ENCODE peak calls at places on chromosomes 2 and 18, in five cellular contexts. A is lower leg skin, B is OCI-LY7, S is fibroblast of pulmonary artery, M is heart left ventricle. O is an unnamed sample.

GRCh38 chr2:158600155-158600802 is 143.5 kb downstream of the PKP4 start:
- DNase-seq in A (no peak), B (no peak), S (peak), M (no peak), O (peak)

GRCh38 chr2:41932241-41933034 is 115.4 kb upstream of the PKDCC start:
- DNase-seq in A (peak), B (no peak), S (peak), M (peak), O (no peak)

GRCh38 chr2:150280255-150280654 is 207.2 kb downstream of the RND3 start:
- DNase-seq in A (no peak), B (no peak), S (peak), M (no peak), O (peak)

GRCh38 chr2:165766326-165766927 is 27.6 kb downstream of the GALNT3 start:
- DNase-seq in A (no peak), B (no peak), S (no peak), M (no peak), O (no peak)

GRCh38 chr2:231515603-231516002 is 14.6 kb downstream of the NMUR1 start:
- DNase-seq in A (peak), B (no peak), S (no peak), M (no peak), O (no peak)

GRCh38 chr2:236180831-236181453 is 12.8 kb upstream of the GBX2 start:
- DNase-seq in A (peak), B (peak), S (peak), M (no peak), O (peak)

GRCh38 chr18:56890632-56891031 is 239.5 kb downstream of the WDR7 start:
- DNase-seq in A (no peak), B (no peak), S (peak), M (no peak), O (peak)

GRCh38 chr2:7034313-7034712 is 117.1 kb downstream of the RNF144A start:
- DNase-seq in A (no peak), B (no peak), S (peak), M (no peak), O (no peak)

GRCh38 chr2:48983556-48983955 is 170.8 kb downstream of the FSHR start:
- DNase-seq in A (no peak), B (no peak), S (no peak), M (no peak), O (no peak)

GRCh38 chr2:217231212-217231611 is 371.3 kb upstream of the TNP1 start:
- DNase-seq in A (no peak), B (no peak), S (peak), M (no peak), O (no peak)

GRCh38 chr2:206160124-206160806 is 570 bp downstream of the EEF1B2 start:
- DNase-seq in A (no peak), B (peak), S (no peak), M (no peak), O (no peak)

GRCh38 chr2:173087214-173087581 is 11.6 kb downstream of the MAP3K20 start:
- DNase-seq in A (no peak), B (no peak), S (no peak), M (no peak), O (no peak)

GRCh38 chr2:25233916-25234610 is 65.7 kb upstream of the POMC start:
- DNase-seq in A (no peak), B (no peak), S (no peak), M (peak), O (no peak)

GRCh38 chr2:239670463-239671120 is 269.8 kb upstream of the HDAC4 start:
- DNase-seq in A (peak), B (no peak), S (no peak), M (no peak), O (no peak)

GRCh38 chr2:43215673-43216255 is 10.6 kb downstream of the ZFP36L2 start:
- DNase-seq in A (no peak), B (no peak), S (no peak), M (no peak), O (no peak)

GRCh38 chr2:111676423-111676822 is 207.6 kb downstream of the ANAPC1 start:
- DNase-seq in A (no peak), B (no peak), S (no peak), M (no peak), O (no peak)

GRCh38 chr2:218833023-218833609 is 1.5 kb upstream of the PRKAG3 start:
- DNase-seq in A (peak), B (no peak), S (no peak), M (no peak), O (no peak)

GRCh38 chr18:24051256-24051947 is 36.8 kb downstream of the TTC39C start:
- DNase-seq in A (no peak), B (peak), S (peak), M (no peak), O (peak)

GRCh38 chr2:171436307-171436706 is 2.3 kb downstream of the DCAF17 start:
- DNase-seq in A (no peak), B (no peak), S (peak), M (no peak), O (peak)

GRCh38 chr18:44839239-44839666 is 158.6 kb downstream of the SETBP1 start:
- DNase-seq in A (peak), B (no peak), S (peak), M (peak), O (peak)

GRCh38 chr2:239666855-239667376 is 266.1 kb upstream of the HDAC4 start:
- DNase-seq in A (peak), B (no peak), S (no peak), M (no peak), O (peak)

GRCh38 chr2:45771251-45771650 is 119.8 kb downstream of the PRKCE start:
- DNase-seq in A (peak), B (no peak), S (no peak), M (peak), O (no peak)

GRCh38 chr2:47485751-47486300 is 82.9 kb downstream of the MSH2 start:
- DNase-seq in A (no peak), B (no peak), S (peak), M (no peak), O (no peak)

GRCh38 chr2:200624660-200625059 is 38.8 kb downstream of the AOX1 start:
- DNase-seq in A (no peak), B (no peak), S (peak), M (no peak), O (no peak)

GRCh38 chr2:234839285-234839684 is 112.5 kb upstream of the SH3BP4 start:
- DNase-seq in A (no peak), B (no peak), S (no peak), M (no peak), O (no peak)

GRCh38 chr2:207935991-207936370 is 89.3 kb downstream of the PLEKHM3 start:
- DNase-seq in A (no peak), B (no peak), S (no peak), M (no peak), O (no peak)

GRCh38 chr18:43484710-43485109 is 207.4 kb upstream of the SYT4 start:
- DNase-seq in A (no peak), B (no peak), S (no peak), M (no peak), O (peak)

GRCh38 chr2:675982-676646 is 1.1 kb downstream of the TMEM18 start:
- DNase-seq in A (peak), B (no peak), S (peak), M (no peak), O (peak)

GRCh38 chr2:171811229-171811628 is 82.8 kb downstream of the SLC25A12 start:
- DNase-seq in A (no peak), B (peak), S (peak), M (no peak), O (peak)

GRCh38 chr2:152743004-152743403 is 24.6 kb downstream of the ARL6IP6 start:
- DNase-seq in A (no peak), B (peak), S (peak), M (no peak), O (peak)

GRCh38 chr2:71606244-71606643 is 152.9 kb downstream of the DYSF start:
- DNase-seq in A (peak), B (no peak), S (no peak), M (no peak), O (no peak)

GRCh38 chr2:3443083-3443482 is 63.6 kb downstream of the TRAPPC12 start:
- DNase-seq in A (peak), B (no peak), S (no peak), M (no peak), O (no peak)
- TF ChIP-seq CTCF in A (no peak), B (no peak), S (no peak), M (no peak), O (no peak)

DNA sequence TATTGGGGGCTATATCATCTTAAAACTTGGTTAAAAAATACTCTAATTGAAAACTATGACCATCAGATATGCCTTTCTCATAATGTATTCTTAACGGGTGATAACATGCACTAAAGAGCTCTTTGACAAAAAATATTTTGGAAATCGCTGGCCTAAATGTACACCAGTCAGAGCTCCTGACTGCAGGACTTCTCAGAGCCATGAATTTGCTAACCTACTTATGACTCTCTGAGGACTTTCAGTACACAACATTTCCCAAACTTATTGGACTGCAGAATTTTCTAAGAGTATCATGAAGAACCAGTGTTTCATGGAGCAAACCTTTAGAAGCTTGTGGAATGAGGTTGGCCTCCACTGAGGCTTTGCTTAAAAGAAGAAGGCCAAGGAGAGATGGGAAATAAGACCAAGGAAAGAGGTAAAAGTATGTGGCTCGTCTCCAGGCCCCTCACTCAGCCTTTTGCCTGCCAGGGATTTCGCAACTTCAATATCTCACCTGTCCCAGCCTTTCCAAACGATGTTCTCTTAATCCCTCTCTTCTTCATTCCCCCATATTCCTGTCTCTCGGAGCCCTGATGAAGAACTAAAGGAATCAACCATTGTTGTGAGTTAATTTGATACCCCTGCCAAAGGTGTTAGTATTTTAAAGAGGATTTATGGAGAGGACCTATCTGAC is 88.8 kb upstream of the EPC2 start:
- DNase-seq in A (no peak), B (no peak), S (no peak), M (no peak), O (no peak)
- TF ChIP-seq CTCF in A (no peak), B (no peak), S (no peak), M (no peak), O (no peak)

GRCh38 chr18:292271-292670 is 24.4 kb upstream of the THOC1 start:
- DNase-seq in A (no peak), B (no peak), S (peak), M (no peak), O (no peak)

GRCh38 chr18:285817-286216 is 18.0 kb upstream of the THOC1 start:
- DNase-seq in A (no peak), B (no peak), S (no peak), M (no peak), O (no peak)

GRCh38 chr18:286515-287310 is 18.9 kb upstream of the THOC1 start:
- DNase-seq in A (no peak), B (no peak), S (peak), M (no peak), O (peak)
- TF ChIP-seq CTCF in A (no peak), B (peak), S (peak), M (peak), O (peak)

DNA sequence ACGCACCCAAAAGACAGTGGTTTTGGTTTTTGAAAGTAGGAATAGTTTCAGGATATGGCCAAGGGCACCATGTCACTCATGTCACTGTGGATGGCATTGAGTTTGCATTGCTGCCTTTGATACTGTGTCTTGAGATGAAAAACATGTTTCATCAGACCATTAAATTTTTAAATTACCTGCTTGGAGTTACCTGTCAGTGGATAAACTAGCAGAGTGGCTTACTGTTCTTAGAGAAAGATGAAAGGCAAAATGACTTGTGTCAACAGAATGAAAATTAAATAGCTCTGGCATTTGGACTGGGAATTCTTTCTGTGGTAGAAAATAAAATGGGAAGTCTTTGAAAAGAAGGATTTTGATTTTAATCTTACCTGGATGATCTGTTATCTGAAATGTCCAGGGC is 386 bp downstream of the ICOS start:
- DNase-seq in A (no peak), B (no peak), S (no peak), M (no peak), O (no peak)
- TF ChIP-seq CTCF in A (no peak), B (no peak), S (no peak), M (no peak), O (no peak)

GRCh38 chr18:62586148-62586774 is 63.4 kb downstream of the ZCCHC2 start:
- DNase-seq in A (no peak), B (peak), S (peak), M (peak), O (peak)

GRCh38 chr18:62585274-62586147 is 62.7 kb downstream of the ZCCHC2 start:
- DNase-seq in A (no peak), B (no peak), S (no peak), M (no peak), O (no peak)

GRCh38 chr18:62588217-62588616 is 65.4 kb downstream of the ZCCHC2 start:
- DNase-seq in A (peak), B (no peak), S (no peak), M (no peak), O (no peak)

GRCh38 chr18:62587689-62588088 is 64.9 kb downstream of the ZCCHC2 start:
- DNase-seq in A (peak), B (no peak), S (no peak), M (no peak), O (no peak)

DNA sequence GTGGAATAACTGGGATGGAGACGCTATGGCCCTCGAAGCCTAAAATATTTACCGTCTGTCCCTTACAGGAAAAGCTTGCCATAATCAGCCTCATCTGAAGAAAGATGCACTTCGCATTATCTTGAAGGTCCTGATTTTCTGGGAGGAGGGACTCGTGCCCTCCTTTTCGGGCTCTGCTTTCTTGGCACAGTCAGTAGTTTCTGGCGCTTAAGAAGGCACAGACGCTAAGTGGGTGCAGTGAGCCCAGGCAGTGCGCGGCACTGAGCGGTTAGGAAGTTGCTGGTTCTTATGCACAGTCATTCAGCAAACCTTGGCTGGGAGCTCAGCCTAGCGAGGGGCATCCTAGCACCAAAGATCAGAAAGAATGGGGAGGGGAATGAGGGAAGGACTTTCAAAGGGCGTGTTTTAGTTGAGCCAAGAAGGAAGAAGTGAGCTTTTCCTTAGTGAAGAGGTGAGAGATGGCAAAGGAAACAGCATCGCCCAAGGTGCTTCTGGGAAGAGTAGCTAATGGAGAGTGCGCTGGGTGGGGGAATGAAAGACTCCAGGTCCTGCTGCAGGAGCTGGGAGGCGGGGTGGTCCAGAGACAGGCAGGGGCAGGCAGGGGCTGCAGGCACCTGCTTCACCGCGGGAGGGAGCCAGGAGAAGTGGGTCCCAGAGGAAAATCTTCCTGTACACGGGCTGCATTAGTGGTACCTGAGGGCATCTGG is 64.1 kb downstream of the ZCCHC2 start:
- DNase-seq in A (peak), B (no peak), S (no peak), M (no peak), O (no peak)
- TF ChIP-seq CTCF in A (no peak), B (no peak), S (no peak), M (no peak), O (no peak)

DNA sequence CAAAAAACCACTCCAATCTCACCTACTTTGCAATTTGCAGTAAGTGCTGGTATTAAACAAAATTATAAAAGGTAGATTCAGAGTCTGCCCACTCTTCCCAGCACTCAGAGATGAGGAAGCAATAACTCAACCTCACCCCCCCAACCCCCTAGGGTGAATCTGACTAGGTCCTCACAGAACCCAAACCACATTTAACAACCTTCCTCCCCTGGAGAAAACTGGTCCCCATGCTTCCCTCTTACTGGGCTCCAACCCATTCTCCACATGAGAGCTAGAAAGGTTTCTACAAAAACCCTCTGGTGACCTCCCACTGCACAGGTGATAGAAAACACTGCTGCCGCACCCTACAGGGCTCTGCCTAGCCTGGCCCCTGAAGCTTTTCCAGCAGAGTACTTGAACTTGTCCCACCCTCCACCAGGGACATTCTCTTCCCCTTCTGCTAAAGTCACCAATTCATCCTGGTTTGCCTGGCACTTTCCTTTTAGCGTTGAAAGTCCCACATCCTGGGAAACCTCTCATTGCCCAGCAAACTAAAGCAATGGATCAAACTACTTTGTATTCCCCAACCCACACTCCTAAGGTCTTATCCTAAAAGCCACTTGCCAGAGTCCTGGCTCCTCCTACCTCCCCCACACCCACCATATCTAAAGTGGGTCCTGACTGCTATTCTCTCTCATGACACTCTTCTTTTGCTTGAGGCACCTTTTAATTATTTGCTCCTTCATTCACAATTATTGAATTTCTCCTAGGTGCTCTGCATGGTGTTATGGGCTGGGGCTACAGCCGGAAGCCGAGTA is 40.7 kb upstream of the BMP10 start:
- DNase-seq in A (no peak), B (no peak), S (no peak), M (no peak), O (no peak)
- TF ChIP-seq CTCF in A (no peak), B (no peak), S (no peak), M (no peak), O (no peak)

O was measured in MCF 10A.